ENCODE peak calls at places on chromosomes 12 and 14, in nine cellular contexts. G is AG09319, K is COLO829, H is NCI-H1436, U is ovary, X is suprapubic skin, A is heart right ventricle, I is upper lobe of left lung, B is MM.1S. L is an unnamed sample.

GRCh38 chr12:133227281-133227852 is 8.3 kb downstream of the ANHX start:
- DNase-seq in X (no peak), I (no peak), H (no peak), K (no peak), U (no peak), A (no peak), G (no peak), B (no peak), L (no peak)

GRCh38 chr12:71415336-71416231 is 24.0 kb upstream of the LGR5 start:
- DNase-seq in K (peak; percentile 41), U (no peak), G (peak; percentile 11), H (peak; percentile 57), B (peak; percentile 69), A (no peak), I (no peak), X (no peak), L (peak; percentile 67)

GRCh38 chr14:59997496-59997895 is 77.6 kb downstream of the LRRC9 start:
- DNase-seq in G (no peak), A (no peak), X (no peak), B (no peak), I (no peak), K (peak; percentile 25), U (no peak), H (peak; percentile 6), L (peak; percentile 26)

GRCh38 chr12:96907681-96908163 is 665 bp downstream of the NEDD1 start:
- DNase-seq in H (peak; percentile 0), X (no peak), U (no peak), B (no peak), K (no peak), G (no peak), I (no peak), A (no peak), L (peak; percentile 38)

GRCh38 chr14:53278602-53279506 is 125.7 kb upstream of the DDHD1 start:
- DNase-seq in I (no peak), B (no peak), G (no peak), H (no peak), X (no peak), A (no peak), U (no peak), K (no peak), L (peak; percentile 21)

GRCh38 chr14:100653409-100653808 is 66.2 kb upstream of the BEGAIN start:
- DNase-seq in X (no peak), A (no peak), K (no peak), I (no peak), G (no peak), U (no peak), H (no peak), B (no peak), L (no peak)

GRCh38 chr14:80364274-80364673 is 153.0 kb upstream of the DIO2 start:
- DNase-seq in A (no peak), K (peak; percentile 63), G (no peak), X (no peak), B (no peak), H (no peak), I (no peak), U (no peak), L (peak; percentile 27)

GRCh38 chr14:104882325-104882973 is 17.4 kb downstream of the CEP170B start:
- DNase-seq in I (peak; percentile 78), H (peak; percentile 52), X (no peak), U (no peak), K (no peak), A (peak; percentile 9), B (peak; percentile 21), G (no peak), L (peak; percentile 73)

GRCh38 chr14:104912053-104912452 is 12.6 kb upstream of the PLD4 start:
- DNase-seq in G (no peak), B (no peak), A (no peak), X (no peak), K (no peak), U (no peak), I (no peak), H (no peak), L (no peak)

GRCh38 chr12:7319934-7320333 is 16.1 kb downstream of the ACSM4 start:
- DNase-seq in H (no peak), X (no peak), U (no peak), K (no peak), I (no peak), B (no peak), A (no peak), G (no peak), L (no peak)

GRCh38 chr12:20214286-20214685 is 154.1 kb upstream of the PDE3A start:
- DNase-seq in U (peak; percentile 41), X (no peak), K (no peak), A (no peak), I (no peak), H (no peak), G (peak; percentile 8), B (no peak), L (no peak)

GRCh38 chr12:41932470-41932991 is 212.1 kb downstream of the GXYLT1 start:
- DNase-seq in B (no peak), G (no peak), X (peak; percentile 81), I (peak; percentile 94), K (no peak), A (peak; percentile 84), H (peak; percentile 88), U (peak; percentile 52), L (peak; percentile 98)

GRCh38 chr14:101441710-101442109 is 119.6 kb upstream of the DIO3 start:
- DNase-seq in I (peak; percentile 57), U (no peak), H (no peak), K (no peak), A (no peak), X (no peak), G (no peak), B (no peak), L (no peak)

L was measured in COR-L47.